ENCODE peak calls at places on chromosomes 3 and 15, in ten cellular contexts. C is astrocyte, O is H1, J is fibroblast of lung, W is HepG2, Q is neural progenitor cell, L is GM23338, E is K562, N is hepatocyte, M is HCT116. X is an unnamed sample.
A peak's percentile ranks its signal among the peaks of the same experiment; 100 is the strongest.

GRCh38 chr15:45138814-45139765 is 9.3 kb downstream of the DUOX1 start:
- DNase-seq in L (no peak), Q (no peak), M (no peak), N (no peak), C (no peak), O (no peak), W (no peak), J (no peak), E (no peak), X (no peak)

GRCh38 chr3:76561494-76562242 is 478.2 kb upstream of the ROBO2 start:
- DNase-seq in J (no peak), O (no peak), Q (no peak), C (peak; percentile 4), L (peak; percentile 30), W (no peak), E (no peak), M (no peak), N (no peak), X (no peak)

GRCh38 chr3:61080737-61081445 is 170.4 kb downstream of the FHIT start:
- DNase-seq in M (no peak), N (no peak), C (no peak), J (no peak), E (no peak), Q (peak; percentile 48), O (no peak), L (peak; percentile 21), W (no peak), X (no peak)

GRCh38 chr3:112610121-112610520 is 30.8 kb downstream of the CCDC80 start:
- DNase-seq in M (no peak), O (no peak), E (no peak), L (no peak), N (no peak), J (peak; percentile 66), C (peak; percentile 84), Q (no peak), W (no peak), X (no peak)

GRCh38 chr15:63942486-63943365 is 103.6 kb downstream of the DAPK2 start:
- DNase-seq in Q (no peak), W (no peak), N (no peak), E (no peak), C (no peak), O (peak; percentile 35), L (no peak), J (no peak), M (no peak), X (no peak)

GRCh38 chr3:127694467-127695215 is 21.9 kb downstream of the ABTB1 start:
- DNase-seq in Q (peak; percentile 51), E (no peak), N (no peak), M (peak; percentile 38), O (no peak), C (no peak), L (peak; percentile 71), W (peak; percentile 57), J (no peak), X (no peak)

GRCh38 chr3:129617381-129618185 is 11.1 kb upstream of the PLXND1 start:
- DNase-seq in N (no peak), L (no peak), E (no peak), C (no peak), J (no peak), O (no peak), W (no peak), M (no peak), Q (no peak), X (no peak)

GRCh38 chr15:68479870-68480269 is 47.9 kb upstream of the ITGA11 start:
- DNase-seq in E (no peak), N (no peak), C (peak; percentile 55), M (no peak), W (no peak), Q (no peak), J (no peak), L (no peak), O (no peak), X (no peak)

GRCh38 chr3:195238626-195239118 is 32.3 kb downstream of the XXYLT1 start:
- DNase-seq in J (peak; percentile 69), L (no peak), Q (no peak), N (no peak), W (no peak), E (no peak), C (no peak), O (no peak), M (no peak), X (no peak)

GRCh38 chr3:128710816-128711433 is 15.1 kb upstream of the RAB7A start:
- DNase-seq in C (no peak), L (no peak), O (no peak), Q (no peak), N (no peak), W (no peak), E (no peak), M (no peak), J (no peak), X (no peak)

GRCh38 chr3:169811606-169812123 is 1.0 kb upstream of the LRRIQ4 start:
- DNase-seq in O (no peak), E (no peak), J (peak; percentile 82), Q (no peak), C (peak; percentile 67), N (peak; percentile 30), L (no peak), W (no peak), M (no peak), X (no peak)

GRCh38 chr3:100709840-100710235 is 544 bp downstream of the TFG start:
- DNase-seq in E (peak; percentile 75), L (peak; percentile 73), Q (peak; percentile 92), J (peak; percentile 47), C (peak; percentile 2), W (no peak), N (peak; percentile 80), M (no peak), O (peak; percentile 66), X (no peak)

GRCh38 chr3:187183903-187184302 is 13.4 kb upstream of the RTP1 start:
- DNase-seq in L (no peak), E (no peak), C (no peak), Q (no peak), N (no peak), W (no peak), O (no peak), J (no peak), M (no peak), X (no peak)

GRCh38 chr15:58447244-58448010 is 15.6 kb downstream of the LIPC start:
- DNase-seq in M (no peak), L (no peak), N (no peak), E (no peak), O (no peak), W (no peak), Q (no peak), C (peak; percentile 97), J (peak; percentile 67), X (no peak)

GRCh38 chr15:73127302-73127936 is 75.2 kb downstream of the NEO1 start:
- DNase-seq in L (peak; percentile 74), E (peak; percentile 30), C (peak; percentile 3), Q (peak; percentile 65), J (peak; percentile 39), N (peak; percentile 32), O (peak; percentile 55), M (peak; percentile 18), W (peak; percentile 33), X (peak; percentile 5)

GRCh38 chr3:155110996-155111901 is 31.1 kb downstream of the MME start:
- DNase-seq in Q (no peak), L (no peak), O (no peak), M (peak; percentile 2), C (no peak), E (no peak), N (no peak), W (no peak), J (no peak), X (no peak)

GRCh38 chr3:155015776-155016451 is 64.2 kb upstream of the MME start:
- DNase-seq in M (no peak), N (no peak), L (no peak), O (no peak), Q (no peak), E (no peak), W (no peak), J (no peak), C (peak; percentile 19), X (no peak)

GRCh38 chr3:150826466-150827282 is 63.7 kb upstream of the SIAH2 start:
- DNase-seq in N (no peak), O (no peak), M (no peak), L (no peak), Q (no peak), J (no peak), W (no peak), E (no peak), C (no peak), X (no peak)

GRCh38 chr3:168395551-168395950 is 299.8 kb upstream of the GOLIM4 start:
- DNase-seq in Q (peak; percentile 4), L (no peak), J (no peak), N (no peak), C (peak; percentile 12), O (no peak), E (no peak), M (no peak), W (no peak), X (no peak)

DNA sequence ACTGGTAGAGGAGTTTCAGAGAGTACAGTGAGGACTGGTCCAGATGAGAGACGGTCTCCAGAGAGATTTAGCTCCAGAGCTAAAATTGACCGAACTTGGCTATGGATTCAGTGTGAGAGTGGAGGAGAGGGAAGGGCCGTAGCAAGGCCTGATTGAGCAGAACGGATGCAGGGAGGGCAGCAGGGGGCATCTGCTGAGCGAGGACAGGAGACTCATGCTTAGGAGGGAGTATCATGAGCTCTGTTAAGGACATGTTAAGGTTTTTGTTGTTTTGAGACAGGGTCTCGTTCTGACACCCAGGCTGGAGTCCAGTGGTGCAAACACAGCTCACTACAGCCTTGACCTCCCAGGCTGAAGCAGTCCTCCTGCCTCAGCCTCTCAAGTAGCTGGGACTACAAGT is 7.7 kb upstream of the LMAN1L start:
- DNase-seq in J (no peak), Q (no peak), L (no peak), W (no peak), N (no peak), M (no peak), E (no peak), C (no peak), O (no peak), X (no peak)
- H3K36me3 ChIP-seq in J (peaks cover 15% of the 10 kb centered on the region), Q (no peaks in the 10 kb centered on the region), L (no peaks in the 10 kb centered on the region), W (peaks cover 14% of the 10 kb centered on the region), N (no peaks in the 10 kb centered on the region), M (peaks cover 23% of the 10 kb centered on the region), E (peaks cover 42% of the 10 kb centered on the region), C (peaks cover 1% of the 10 kb centered on the region), O (no peaks in the 10 kb centered on the region), X (peaks cover 24% of the 10 kb centered on the region)

GRCh38 chr3:38616658-38617057 is 32.8 kb downstream of the SCN5A start:
- DNase-seq in E (no peak), C (no peak), M (no peak), W (no peak), L (no peak), J (no peak), O (no peak), N (no peak), Q (no peak), X (no peak)
- TF ChIP-seq EZH2 in E (no peak), C (no peak), M (no peak), W (no peak), L (no peak), J (no peak), O (no peak), N (no peak), Q (no peak), X (no peak)

GRCh38 chr3:119660474-119661150 is at the start of gene POPDC2:
- DNase-seq in N (no peak), W (no peak), Q (no peak), E (no peak), M (no peak), C (no peak), O (no peak), L (no peak), J (no peak), X (no peak)
- H3K4me3 ChIP-seq in N (no peak within 1 kb of the TSS), W (no peak within 1 kb of the TSS), Q (no peak within 1 kb of the TSS), E (no peak within 1 kb of the TSS), M (no peak within 1 kb of the TSS), C (no peak within 1 kb of the TSS), O (no peak within 1 kb of the TSS), L (no peak within 1 kb of the TSS), J (no peak within 1 kb of the TSS), X (no peak within 1 kb of the TSS)

GRCh38 chr3:180447156-180447555 is 154.8 kb upstream of the TTC14 start:
- DNase-seq in C (no peak), L (no peak), W (no peak), Q (no peak), N (no peak), E (no peak), O (no peak), J (no peak), M (no peak), X (no peak)
- H3K36me3 ChIP-seq in C (no peaks in the 10 kb centered on the region), L (peaks cover 7% of the 10 kb centered on the region), W (no peaks in the 10 kb centered on the region), Q (no peaks in the 10 kb centered on the region), N (no peaks in the 10 kb centered on the region), E (no peaks in the 10 kb centered on the region), O (no peaks in the 10 kb centered on the region), J (no peaks in the 10 kb centered on the region), M (no peaks in the 10 kb centered on the region), X (no peaks in the 10 kb centered on the region)

X was measured in keratinocyte.